ENCODE peak calls at places on chromosomes 11 and 22, in six cellular contexts. E is IMR-90, C is H1, M is mesendoderm, O is H9, W is mesenchymal stem cell. T is an unnamed sample.

GRCh38 chr11:33259869-33260268 is 2.7 kb downstream of the HIPK3 start:
- DNase-seq in E (peak), C (no peak), M (no peak), O (no peak), W (no peak), T (no peak)

GRCh38 chr22:19960491-19961200 is 19.0 kb upstream of the TXNRD2 start:
- DNase-seq in E (no peak), C (no peak), M (no peak), O (no peak), W (no peak), T (no peak)

GRCh38 chr11:21323617-21324016 is 654.2 kb downstream of the NELL1 start:
- DNase-seq in E (no peak), C (no peak), M (peak), O (no peak), W (no peak), T (no peak)

GRCh38 chr11:121105063-121105480 is 4.0 kb downstream of the TECTA start:
- DNase-seq in E (peak), C (no peak), M (no peak), O (no peak), W (peak), T (no peak)

GRCh38 chr22:30045001-30045887 is 35.0 kb upstream of the HORMAD2 start:
- DNase-seq in E (no peak), C (no peak), M (no peak), O (no peak), W (no peak), T (no peak)

GRCh38 chr11:134196756-134197155 is 27.0 kb downstream of the NCAPD3 start:
- DNase-seq in E (no peak), C (no peak), M (no peak), O (no peak), W (no peak), T (no peak)

GRCh38 chr11:82046778-82047177 is 686.9 kb downstream of the FAM181B start:
- DNase-seq in E (peak), C (no peak), M (no peak), O (no peak), W (no peak), T (no peak)

GRCh38 chr11:71307811-71308645 is 55.7 kb upstream of the SHANK2 start:
- DNase-seq in E (no peak), C (no peak), M (no peak), O (peak), W (no peak), T (no peak)

DNA sequence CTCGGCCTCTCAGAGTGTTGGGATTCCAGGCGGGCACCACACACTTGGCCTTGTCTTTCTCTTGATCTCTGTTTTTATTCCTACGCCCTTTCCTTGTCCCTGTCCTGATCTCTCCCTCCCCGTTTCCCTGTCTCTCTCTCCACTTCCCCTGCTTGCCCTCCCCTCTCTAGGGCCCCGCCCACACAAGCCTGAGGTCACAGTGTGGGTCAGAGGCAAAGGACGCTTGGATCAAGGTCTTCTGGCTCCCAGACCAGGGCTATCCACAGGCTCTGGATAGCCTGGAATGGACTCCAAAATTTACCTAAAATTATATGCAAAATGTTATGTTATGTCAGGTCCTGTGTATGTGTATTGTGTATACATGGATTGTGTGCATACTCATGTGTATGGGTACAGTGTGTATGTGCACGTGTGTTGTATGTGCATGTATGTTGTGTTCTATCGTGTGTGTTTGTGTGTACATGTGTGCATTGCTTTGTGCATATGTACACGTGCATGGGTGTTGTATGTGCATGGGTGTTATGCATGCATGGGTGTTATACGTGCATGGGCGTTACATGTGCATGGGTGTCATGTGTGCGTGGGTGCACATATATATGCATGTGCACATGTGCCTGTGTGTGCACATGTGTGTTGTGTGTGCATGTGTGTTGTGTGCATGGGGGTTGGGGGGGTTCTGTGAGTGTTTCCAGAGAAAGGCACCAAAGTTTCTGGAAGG is 38.3 kb downstream of the TP53I11 start:
- DNase-seq in E (no peak), C (no peak), M (peak), O (peak), W (no peak), T (no peak)
- H3K23ac ChIP-seq in E (no peak), C (no peak), M (no peak), O (no peak), W (no peak), T (peak)

GRCh38 chr11:46176421-46176820 is 55.2 kb upstream of the PHF21A start:
- DNase-seq in E (no peak), C (no peak), M (no peak), O (no peak), W (no peak), T (no peak)

GRCh38 chr11:46178542-46178941 is 57.3 kb upstream of the PHF21A start:
- DNase-seq in E (no peak), C (no peak), M (no peak), O (no peak), W (no peak), T (no peak)

GRCh38 chr11:46170797-46171196 is 49.5 kb upstream of the PHF21A start:
- DNase-seq in E (no peak), C (no peak), M (no peak), O (no peak), W (no peak), T (no peak)

GRCh38 chr11:46180741-46181140 is 59.5 kb upstream of the PHF21A start:
- DNase-seq in E (no peak), C (no peak), M (no peak), O (no peak), W (no peak), T (no peak)

DNA sequence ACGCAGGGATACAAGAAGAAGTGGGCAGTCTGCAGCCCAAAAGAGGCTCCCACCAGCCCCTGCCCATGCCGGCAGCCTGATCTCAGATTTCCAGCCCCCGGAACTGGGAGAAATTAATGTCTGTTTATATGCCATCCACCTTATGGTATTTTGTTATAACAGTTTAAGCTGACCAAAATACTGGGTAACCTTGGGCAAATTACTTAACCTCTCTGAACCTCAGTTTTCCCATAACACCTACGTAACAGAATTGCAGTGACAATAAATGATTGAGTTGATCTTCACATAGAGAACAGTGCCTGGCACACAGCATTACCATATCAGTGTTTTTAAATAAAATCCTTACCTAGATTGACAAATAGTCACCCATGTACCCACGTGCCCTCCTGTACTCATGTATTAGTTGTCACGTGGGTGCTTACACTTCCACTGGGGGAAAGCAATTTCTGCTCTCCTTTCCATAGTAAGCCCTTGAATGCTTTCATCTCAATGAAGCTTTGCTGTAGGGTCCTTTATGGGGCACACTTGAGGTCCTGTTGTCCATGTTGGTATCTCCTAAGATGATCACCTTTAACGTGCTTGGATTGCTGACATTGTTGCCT is 54.2 kb upstream of the PHF21A start:
- DNase-seq in E (no peak), C (no peak), M (no peak), O (no peak), W (no peak), T (no peak)
- H3K23ac ChIP-seq in E (no peak), C (no peak), M (no peak), O (no peak), W (no peak), T (no peak)

DNA sequence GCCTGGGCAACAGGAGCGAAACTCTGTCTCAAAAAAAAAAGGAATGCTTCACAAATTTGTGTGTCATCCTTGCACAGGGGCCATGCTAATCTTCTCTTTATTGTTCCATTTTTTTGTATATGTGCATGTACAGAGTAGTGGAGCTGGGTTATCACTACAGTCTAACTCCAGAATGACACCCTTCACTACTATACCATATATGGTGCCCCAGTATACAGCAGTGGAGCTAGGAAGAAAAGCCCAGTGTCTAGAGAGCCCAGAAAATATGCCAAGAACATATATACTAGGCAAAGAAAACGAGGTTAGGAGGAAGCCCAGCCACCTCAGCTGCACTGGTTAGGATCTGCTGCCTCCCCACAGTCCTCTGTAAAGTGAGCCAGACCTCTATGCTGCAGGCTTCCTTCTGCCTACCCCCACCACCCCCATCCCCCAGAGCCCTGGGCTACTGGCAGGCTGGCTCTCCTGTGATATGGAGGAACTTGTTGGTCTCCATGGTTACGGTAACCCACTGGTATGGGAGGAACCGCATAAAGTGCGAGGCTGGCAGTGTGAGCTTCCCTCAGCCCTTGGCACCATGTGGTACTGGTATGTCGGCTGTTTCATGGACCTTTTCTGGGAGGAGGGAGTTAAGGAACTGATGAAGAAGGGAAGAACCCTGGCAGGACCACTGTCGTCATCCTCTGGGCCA is 34.3 kb downstream of the RCOR2 start:
- DNase-seq in E (no peak), C (no peak), M (peak), O (peak), W (no peak), T (no peak)
- H3K23ac ChIP-seq in E (no peak), C (no peak), M (no peak), O (no peak), W (no peak), T (no peak)

DNA sequence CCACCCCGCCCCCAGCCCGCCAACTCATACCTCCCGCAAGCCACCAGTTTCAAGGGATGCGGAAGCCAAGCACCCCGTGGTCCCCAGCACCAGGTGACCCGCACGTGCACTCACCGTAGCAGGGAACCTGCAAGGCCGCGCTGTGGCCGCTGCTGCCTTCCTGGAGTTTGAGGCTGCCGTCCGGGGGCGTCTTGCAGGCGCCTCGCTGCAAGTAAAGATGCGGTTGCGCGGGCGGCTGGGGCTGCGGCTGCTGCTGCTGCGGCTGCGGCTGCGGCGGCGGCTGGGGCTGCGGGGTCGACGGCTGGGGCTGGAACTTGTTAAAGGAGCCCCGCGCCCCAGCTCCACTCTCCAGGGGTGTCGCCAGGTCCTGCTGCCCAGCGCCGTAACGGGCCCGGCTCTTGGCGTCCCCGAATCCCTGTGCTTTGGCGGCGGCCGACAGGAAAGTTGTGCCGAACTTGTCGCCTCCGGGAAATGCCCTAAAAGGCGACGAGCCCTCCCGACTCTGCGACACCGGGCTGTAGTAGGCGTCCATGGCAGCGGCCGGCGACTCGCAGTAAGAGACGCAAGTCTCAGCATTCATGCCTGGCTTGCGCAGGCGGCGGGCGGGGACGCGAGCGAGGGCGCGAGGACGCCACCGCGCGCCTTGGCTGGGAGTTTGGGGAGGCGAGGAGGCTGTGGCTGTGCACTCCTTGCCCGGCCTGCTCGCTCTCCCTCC is at the start of gene ALX4:
- DNase-seq in E (no peak), C (no peak), M (peak), O (peak), W (no peak), T (no peak)
- H3K23ac ChIP-seq in E (no peak), C (no peak), M (no peak), O (no peak), W (no peak), T (peak)

GRCh38 chr11:113057038-113057437 is 95.8 kb downstream of the NCAM1 start:
- DNase-seq in E (no peak), C (no peak), M (no peak), O (no peak), W (no peak), T (no peak)
- H3K23ac ChIP-seq in E (no peak), C (no peak), M (no peak), O (no peak), W (no peak), T (no peak)

DNA sequence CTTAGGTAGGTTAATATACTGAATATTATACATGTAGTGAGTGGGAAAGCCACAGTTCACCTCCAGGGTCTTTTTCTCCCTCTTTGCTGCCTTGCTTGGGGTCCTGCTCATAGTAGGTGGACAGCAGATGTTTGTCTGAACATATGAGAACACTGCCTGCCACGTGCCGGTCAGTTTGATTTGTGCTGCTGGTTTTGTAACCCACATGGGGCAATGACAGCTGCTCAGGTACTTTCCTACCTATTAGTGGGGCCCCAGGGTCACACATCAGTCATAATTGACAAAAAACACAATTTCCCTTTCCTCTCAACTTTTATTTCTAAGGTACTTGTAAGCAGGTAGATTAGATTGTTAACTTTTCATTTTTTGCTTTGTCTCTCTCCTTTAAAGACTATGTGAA is 43.8 kb downstream of the BMAL1 start:
- DNase-seq in E (no peak), C (no peak), M (no peak), O (no peak), W (no peak), T (no peak)
- H3K23ac ChIP-seq in E (no peak), C (no peak), M (no peak), O (no peak), W (no peak), T (no peak)

GRCh38 chr22:17741866-17742527 is 32.3 kb downstream of the BID start:
- DNase-seq in E (no peak), C (no peak), M (no peak), O (no peak), W (no peak), T (no peak)
- H3K23ac ChIP-seq in E (no peak), C (no peak), M (no peak), O (no peak), W (no peak), T (no peak)